ENCODE peak calls at places on chromosome X, in five cellular contexts. A is transverse colon, O is heart left ventricle, X is cardiac muscle cell, C is body of pancreas. V is an unnamed sample. For H3K4me1, the result is how much of the 10 kb centered on the place peaks cover.

GRCh38 chrX:21933077-21933476 is 7.4 kb upstream of the SMS start:
- DNase-seq in A (no peak), O (no peak), X (no peak), C (no peak), V (no peak)

GRCh38 chrX:47146121-47146935 is 1.3 kb downstream of the RBM10 start:
- DNase-seq in A (peak), O (no peak), X (no peak), C (peak), V (no peak)

GRCh38 chrX:150202641-150203248 is 160.4 kb upstream of the MAMLD1 start:
- DNase-seq in A (no peak), O (no peak), X (no peak), C (no peak), V (no peak)

GRCh38 chrX:109384569-109385174 is 97.2 kb downstream of the GUCY2F start:
- DNase-seq in A (no peak), O (no peak), X (peak), C (no peak), V (no peak)

GRCh38 chrX:142204522-142205433 is at the start of gene MAGEC2:
- DNase-seq in A (no peak), O (no peak), X (no peak), C (no peak), V (no peak)

GRCh38 chrX:132948648-132949260 is 9.7 kb downstream of the HS6ST2 start:
- DNase-seq in A (no peak), O (no peak), X (peak), C (peak), V (no peak)

GRCh38 chrX:68832101-68832416 is 3.2 kb downstream of the EFNB1 start:
- DNase-seq in A (peak), O (peak), X (peak), C (no peak), V (peak)

GRCh38 chrX:7170903-7171302 is 22.9 kb upstream of the PUDP start:
- DNase-seq in A (peak), O (no peak), X (peak), C (peak), V (no peak)

GRCh38 chrX:138917781-138918180 is 206.3 kb upstream of the FGF13 start:
- DNase-seq in A (no peak), O (no peak), X (no peak), C (no peak), V (no peak)

GRCh38 chrX:152817082-152817744 is 13.3 kb downstream of the CETN2 start:
- DNase-seq in A (peak), O (no peak), X (peak), C (peak), V (no peak)

GRCh38 chrX:139739138-139739537 is 31.2 kb upstream of the MCF2 start:
- DNase-seq in A (no peak), O (no peak), X (no peak), C (no peak), V (no peak)

GRCh38 chrX:71366674-71367256 is 608 bp downstream of the TAF1 start:
- DNase-seq in A (peak), O (peak), X (peak), C (peak), V (no peak)

GRCh38 chrX:132694331-132694823 is 205.5 kb upstream of the MBNL3 start:
- DNase-seq in A (no peak), O (no peak), X (no peak), C (no peak), V (no peak)

GRCh38 chrX:118254611-118255010 is 91.3 kb upstream of the WDR44 start:
- DNase-seq in A (peak), O (no peak), X (peak), C (peak), V (peak)

GRCh38 chrX:78540171-78540570 is 119.0 kb downstream of the RTL3 start:
- DNase-seq in A (no peak), O (no peak), X (no peak), C (no peak), V (no peak)

GRCh38 chrX:3516051-3516541 is 169.6 kb upstream of the MXRA5 start:
- DNase-seq in A (no peak), O (no peak), X (no peak), C (no peak), V (no peak)

GRCh38 chrX:41381685-41382084 is 47.7 kb downstream of the DDX3X start:
- DNase-seq in A (peak), O (no peak), X (no peak), C (peak), V (peak)

GRCh38 chrX:129846686-129847085 is 3.0 kb upstream of the ZDHHC9 start:
- DNase-seq in A (no peak), O (no peak), X (no peak), C (no peak), V (no peak)

GRCh38 chrX:17860811-17861495 is at the start of gene RAI2:
- DNase-seq in A (peak), O (peak), X (peak), C (peak), V (peak)

GRCh38 chrX:21735038-21735752 is 22.7 kb downstream of the SMPX start:
- DNase-seq in A (no peak), O (no peak), X (no peak), C (no peak), V (no peak)

GRCh38 chrX:23953908-23954269 is 46.1 kb downstream of the CXorf58 start:
- DNase-seq in A (no peak), O (no peak), X (no peak), C (no peak), V (no peak)

GRCh38 chrX:150648296-150648940 is 44.8 kb upstream of the MTMR1 start:
- DNase-seq in A (no peak), O (no peak), X (no peak), C (no peak), V (no peak)

GRCh38 chrX:130082244-130083106 is 27.8 kb downstream of the ELF4 start:
- DNase-seq in A (peak), O (peak), X (no peak), C (no peak), V (peak)

GRCh38 chrX:50514811-50515210 is 44.2 kb upstream of the DGKK start:
- DNase-seq in A (no peak), O (no peak), X (no peak), C (no peak), V (no peak)

GRCh38 chrX:71253253-71254091 is 468 bp downstream of the ZMYM3 start:
- DNase-seq in A (peak), O (peak), X (peak), C (peak), V (no peak)

DNA sequence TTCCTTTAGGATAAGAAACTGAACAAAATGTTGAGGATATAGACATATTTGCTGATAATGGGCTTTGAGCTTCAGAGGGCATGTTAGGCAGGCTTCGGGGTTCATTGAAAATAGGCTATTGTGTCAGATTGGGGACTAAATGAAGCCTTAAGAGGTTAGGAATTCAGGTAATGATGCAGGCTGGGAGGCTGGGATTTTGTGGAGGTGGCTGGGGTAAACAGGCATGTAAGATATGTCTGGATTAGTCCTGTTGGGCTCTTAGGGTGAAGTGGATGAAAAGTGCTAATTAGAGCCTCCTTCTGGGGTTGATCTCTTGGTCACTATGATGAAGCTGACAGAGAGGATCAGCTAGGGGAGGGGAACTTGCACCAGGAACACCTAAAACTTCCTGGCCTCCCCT is 80.2 kb upstream of the ESX1 start:
- DNase-seq in A (no peak), O (no peak), X (no peak), C (no peak), V (no peak)
- H3K4me1 ChIP-seq in A (under half), O (under half), X (under half), C (under half), V (under half)

GRCh38 chrX:85611926-85612325 is 232.5 kb upstream of the POF1B start:
- DNase-seq in A (no peak), O (no peak), X (no peak), C (no peak), V (no peak)
- TF ChIP-seq CTCF in A (no peak), O (peak), X (no peak), C (peak), V (no peak)

DNA sequence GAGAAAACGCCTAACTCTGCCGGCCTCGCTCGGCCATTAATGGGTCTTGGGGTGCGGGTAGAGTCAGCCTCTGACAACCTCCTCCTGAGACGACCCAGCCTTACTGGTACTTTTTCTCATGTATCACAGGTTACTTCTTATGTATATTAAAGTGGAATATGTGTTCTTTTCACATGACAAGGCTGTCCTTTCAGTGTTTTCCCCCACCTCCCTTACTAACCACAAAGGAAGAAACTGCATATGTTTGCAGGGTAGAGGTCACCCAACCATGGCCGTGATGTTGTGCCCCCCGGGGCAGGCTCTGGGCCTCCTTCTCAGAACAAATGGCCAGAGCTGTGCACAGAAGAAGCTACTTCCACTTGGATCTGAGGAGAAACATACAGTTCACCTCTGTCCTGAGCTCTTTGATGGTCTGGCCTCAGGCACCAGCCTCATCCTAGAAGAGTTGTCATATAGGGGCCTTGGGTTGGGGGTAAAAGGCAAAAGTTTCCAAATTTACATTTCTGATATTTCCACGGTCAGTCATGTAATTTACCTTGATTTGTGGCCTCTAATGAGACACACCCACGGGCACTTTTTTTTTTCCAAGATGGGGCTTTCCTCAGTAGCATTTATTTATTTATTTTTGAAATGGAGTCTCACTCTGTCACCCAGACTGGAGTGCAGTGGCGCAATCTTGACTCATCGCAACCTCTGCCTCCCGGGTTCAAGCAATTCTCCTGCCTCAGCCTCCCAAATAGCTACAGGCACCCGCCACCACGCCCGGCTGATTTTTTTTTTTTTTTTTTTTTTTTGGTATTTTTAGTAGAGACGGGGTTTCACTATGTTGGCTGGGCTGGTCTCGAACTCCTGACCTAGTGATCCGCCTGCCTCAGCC is 1.9 kb downstream of the SOWAHD start:
- DNase-seq in A (no peak), O (no peak), X (no peak), C (no peak), V (no peak)
- H3K4me3 ChIP-seq in A (no peak), O (no peak), X (no peak), C (no peak), V (no peak)

GRCh38 chrX:5054852-5055251 is 1173.8 kb downstream of the NLGN4X start:
- DNase-seq in A (no peak), O (no peak), X (no peak), C (no peak), V (no peak)
- H3K4me1 ChIP-seq in A (under half), O (under half), X (under half), C (under half), V (under half)

GRCh38 chrX:48826135-48826875 is at the start of gene ERAS:
- DNase-seq in A (no peak), O (no peak), X (no peak), C (no peak), V (no peak)
- TF ChIP-seq CTCF in A (no peak), O (no peak), X (no peak), C (no peak), V (no peak)